ENCODE peak calls at places on chromosome 2, in five cellular contexts. A is spleen, V is Peyer's patch, F is HCT116, Y is left lung. O is an unnamed sample. For H3K4me1, the result is how much of the 10 kb centered on the place peaks cover.

GRCh38 chr2:112155331-112156151 is 17.4 kb downstream of the FBLN7 start:
- DNase-seq in A (peak), V (no peak), Y (no peak), F (no peak), O (peak)

GRCh38 chr2:61249521-61250071 is 87.6 kb downstream of the C2orf74 start:
- DNase-seq in F (no peak), A (no peak), Y (no peak), V (no peak), O (no peak)

GRCh38 chr2:23760746-23761145 is 166.2 kb downstream of the ATAD2B start:
- DNase-seq in V (no peak), Y (no peak), A (no peak), F (peak), O (no peak)

GRCh38 chr2:12819098-12819465 is 102.3 kb downstream of the TRIB2 start:
- DNase-seq in Y (no peak), F (no peak), A (no peak), V (no peak), O (no peak)

GRCh38 chr2:219616550-219616949 is 10.9 kb upstream of the SLC4A3 start:
- DNase-seq in V (no peak), A (peak), F (no peak), Y (no peak), O (no peak)

GRCh38 chr2:85804026-85804425 is 50.2 kb downstream of the ATOH8 start:
- DNase-seq in F (no peak), V (no peak), A (peak), Y (no peak), O (no peak)

GRCh38 chr2:27753744-27754588 is 17.6 kb upstream of the MRPL33 start:
- DNase-seq in Y (peak), V (peak), A (peak), F (peak), O (peak)

GRCh38 chr2:106960633-106961205 is 74.8 kb upstream of the ST6GAL2 start:
- DNase-seq in V (no peak), F (no peak), A (no peak), Y (no peak), O (no peak)

GRCh38 chr2:219291910-219292490 is 12.8 kb downstream of the DNAJB2 start:
- DNase-seq in F (no peak), Y (peak), A (no peak), V (no peak), O (peak)

GRCh38 chr2:219017166-219017931 is 24.0 kb downstream of the CFAP65 start:
- DNase-seq in F (no peak), A (peak), V (peak), Y (no peak), O (no peak)

GRCh38 chr2:234722176-234722575 is 225.3 kb upstream of the ARL4C start:
- DNase-seq in F (no peak), Y (no peak), V (no peak), A (no peak), O (no peak)

GRCh38 chr2:62099050-62099449 is 96.9 kb upstream of the B3GNT2 start:
- DNase-seq in V (no peak), F (no peak), A (no peak), Y (no peak), O (no peak)

GRCh38 chr2:60484080-60484737 is 69.2 kb downstream of the BCL11A start:
- DNase-seq in Y (peak), F (no peak), V (no peak), A (no peak), O (no peak)

GRCh38 chr2:59575191-59575590 is 978.3 kb downstream of the BCL11A start:
- DNase-seq in V (no peak), F (no peak), A (no peak), Y (no peak), O (no peak)

GRCh38 chr2:239035361-239035814 is 187.5 kb downstream of the TWIST2 start:
- DNase-seq in Y (peak), V (peak), A (peak), F (peak), O (peak)

GRCh38 chr2:178306351-178307073 is 112.2 kb downstream of the OSBPL6 start:
- DNase-seq in F (peak), V (peak), Y (peak), A (no peak), O (peak)

GRCh38 chr2:157627594-157628281 is 926 bp downstream of the ACVR1C start:
- DNase-seq in F (no peak), A (peak), Y (no peak), V (no peak), O (no peak)

DNA sequence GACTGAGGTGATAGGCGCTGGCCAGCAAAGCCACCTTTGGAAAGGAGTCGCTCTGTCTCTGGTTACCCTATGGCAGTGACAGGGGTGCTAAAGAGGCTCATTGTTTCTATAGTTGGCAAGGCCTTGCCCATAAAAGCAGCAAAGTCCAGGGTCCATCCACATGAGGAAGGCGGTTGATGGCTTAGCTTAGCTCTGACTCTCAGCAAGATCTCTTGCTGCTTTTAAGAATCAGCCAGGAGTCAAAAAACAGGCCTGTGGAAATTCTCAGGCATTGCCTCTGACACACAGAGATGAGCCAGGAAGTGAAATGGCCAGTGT is 57.8 kb upstream of the CYP26B1 start:
- DNase-seq in A (no peak), V (peak), Y (no peak), F (no peak), O (no peak)
- H3K27ac ChIP-seq in A (no peak), V (no peak), Y (no peak), F (no peak), O (no peak)

GRCh38 chr2:150136407-150136806 is 351.1 kb downstream of the RND3 start:
- DNase-seq in Y (no peak), A (no peak), V (no peak), F (no peak), O (no peak)
- TF ChIP-seq CTCF in Y (no peak), A (no peak), V (no peak), F (no peak), O (no peak)

GRCh38 chr2:160085662-160086061 is 23.2 kb upstream of the PLA2R1 start:
- DNase-seq in A (no peak), V (no peak), F (no peak), Y (no peak), O (no peak)

GRCh38 chr2:160091381-160091780 is 29.0 kb upstream of the PLA2R1 start:
- DNase-seq in V (no peak), F (no peak), A (no peak), Y (no peak), O (no peak)

GRCh38 chr2:160092445-160092844 is 30.0 kb upstream of the PLA2R1 start:
- DNase-seq in V (no peak), Y (no peak), F (no peak), A (no peak), O (no peak)

GRCh38 chr2:160087854-160088745 is 25.7 kb upstream of the PLA2R1 start:
- DNase-seq in V (no peak), F (no peak), Y (no peak), A (no peak), O (no peak)
- H3K4me1 ChIP-seq in V (under half), F (under half), Y (under half), A (under half), O (under half)

GRCh38 chr2:144357623-144358400 is 162.1 kb downstream of the ZEB2 start:
- DNase-seq in A (no peak), Y (no peak), V (no peak), F (peak), O (no peak)
- H3K27ac ChIP-seq in A (no peak), Y (peak), V (no peak), F (no peak), O (no peak)

GRCh38 chr2:10240911-10241610 is 61.6 kb upstream of the HPCAL1 start:
- DNase-seq in A (peak), Y (peak), F (no peak), V (peak), O (peak)

GRCh38 chr2:10238991-10239485 is 63.7 kb upstream of the HPCAL1 start:
- DNase-seq in A (peak), V (peak), Y (no peak), F (no peak), O (peak)

GRCh38 chr2:10240161-10240681 is 62.5 kb upstream of the HPCAL1 start:
- DNase-seq in V (peak), Y (no peak), A (peak), F (no peak), O (peak)

GRCh38 chr2:10238396-10238795 is 64.3 kb upstream of the HPCAL1 start:
- DNase-seq in A (peak), F (no peak), Y (no peak), V (no peak), O (peak)

GRCh38 chr2:10239561-10239967 is 63.1 kb upstream of the HPCAL1 start:
- DNase-seq in Y (peak), V (peak), F (no peak), A (peak), O (peak)
- TF ChIP-seq CTCF in Y (no peak), V (no peak), F (no peak), A (no peak), O (no peak)

O was measured in upper lobe of right lung.